ENCODE peak calls at places on chromosomes 2 and 18, in six cellular contexts. One of them, this sample, is unnamed.

GRCh38 chr18:44778788-44779187 is 98.1 kb downstream of the SETBP1 start:
- DNase-seq in WTC11: no peak
- DNase-seq in coronary artery: no peak
- DNase-seq in lower lobe of right lung: no peak
- DNase-seq in AG10803: no peak
- DNase-seq in mammary epithelial cell: no peak
- DNase-seq in this sample: no peak

GRCh38 chr2:173150087-173150486 is 74.4 kb downstream of the MAP3K20 start:
- DNase-seq in AG10803: peak
- DNase-seq in WTC11: no peak
- DNase-seq in lower lobe of right lung: no peak
- DNase-seq in mammary epithelial cell: peak
- DNase-seq in coronary artery: no peak
- DNase-seq in this sample: no peak

GRCh38 chr2:240393831-240394410 is 41.5 kb upstream of the GPC1 start:
- DNase-seq in lower lobe of right lung: no peak
- DNase-seq in WTC11: peak
- DNase-seq in coronary artery: peak
- DNase-seq in AG10803: no peak
- DNase-seq in mammary epithelial cell: no peak
- DNase-seq in this sample: no peak

GRCh38 chr2:223576873-223577272 is 25.3 kb downstream of the SCG2 start:
- DNase-seq in mammary epithelial cell: peak
- DNase-seq in WTC11: no peak
- DNase-seq in lower lobe of right lung: no peak
- DNase-seq in AG10803: peak
- DNase-seq in coronary artery: no peak
- DNase-seq in this sample: peak

GRCh38 chr2:73214120-73215035 is at the start of gene SMYD5:
- DNase-seq in lower lobe of right lung: peak
- DNase-seq in mammary epithelial cell: peak
- DNase-seq in coronary artery: peak
- DNase-seq in AG10803: peak
- DNase-seq in WTC11: peak
- DNase-seq in this sample: peak

GRCh38 chr2:221726894-221727513 is 154.9 kb upstream of the EPHA4 start:
- DNase-seq in WTC11: no peak
- DNase-seq in mammary epithelial cell: no peak
- DNase-seq in lower lobe of right lung: no peak
- DNase-seq in coronary artery: no peak
- DNase-seq in AG10803: no peak
- DNase-seq in this sample: no peak

GRCh38 chr18:617970-618504 is 21.2 kb downstream of the CLUL1 start:
- DNase-seq in WTC11: no peak
- DNase-seq in lower lobe of right lung: no peak
- DNase-seq in AG10803: no peak
- DNase-seq in coronary artery: no peak
- DNase-seq in mammary epithelial cell: no peak
- DNase-seq in this sample: no peak

GRCh38 chr2:160387558-160388262 is 105.9 kb downstream of the RBMS1 start:
- DNase-seq in WTC11: no peak
- DNase-seq in mammary epithelial cell: peak
- DNase-seq in coronary artery: peak
- DNase-seq in AG10803: peak
- DNase-seq in lower lobe of right lung: no peak
- DNase-seq in this sample: peak

GRCh38 chr18:24033644-24034412 is 19.3 kb downstream of the TTC39C start:
- DNase-seq in AG10803: no peak
- DNase-seq in lower lobe of right lung: no peak
- DNase-seq in mammary epithelial cell: no peak
- DNase-seq in WTC11: no peak
- DNase-seq in coronary artery: no peak
- DNase-seq in this sample: no peak

GRCh38 chr2:48779019-48779418 is 23.5 kb upstream of the LHCGR start:
- DNase-seq in AG10803: no peak
- DNase-seq in lower lobe of right lung: no peak
- DNase-seq in mammary epithelial cell: no peak
- DNase-seq in WTC11: no peak
- DNase-seq in coronary artery: no peak
- DNase-seq in this sample: no peak

GRCh38 chr2:2173633-2174032 is 157.4 kb downstream of the MYT1L start:
- DNase-seq in coronary artery: no peak
- DNase-seq in WTC11: no peak
- DNase-seq in AG10803: no peak
- DNase-seq in mammary epithelial cell: no peak
- DNase-seq in lower lobe of right lung: no peak
- DNase-seq in this sample: no peak

DNA sequence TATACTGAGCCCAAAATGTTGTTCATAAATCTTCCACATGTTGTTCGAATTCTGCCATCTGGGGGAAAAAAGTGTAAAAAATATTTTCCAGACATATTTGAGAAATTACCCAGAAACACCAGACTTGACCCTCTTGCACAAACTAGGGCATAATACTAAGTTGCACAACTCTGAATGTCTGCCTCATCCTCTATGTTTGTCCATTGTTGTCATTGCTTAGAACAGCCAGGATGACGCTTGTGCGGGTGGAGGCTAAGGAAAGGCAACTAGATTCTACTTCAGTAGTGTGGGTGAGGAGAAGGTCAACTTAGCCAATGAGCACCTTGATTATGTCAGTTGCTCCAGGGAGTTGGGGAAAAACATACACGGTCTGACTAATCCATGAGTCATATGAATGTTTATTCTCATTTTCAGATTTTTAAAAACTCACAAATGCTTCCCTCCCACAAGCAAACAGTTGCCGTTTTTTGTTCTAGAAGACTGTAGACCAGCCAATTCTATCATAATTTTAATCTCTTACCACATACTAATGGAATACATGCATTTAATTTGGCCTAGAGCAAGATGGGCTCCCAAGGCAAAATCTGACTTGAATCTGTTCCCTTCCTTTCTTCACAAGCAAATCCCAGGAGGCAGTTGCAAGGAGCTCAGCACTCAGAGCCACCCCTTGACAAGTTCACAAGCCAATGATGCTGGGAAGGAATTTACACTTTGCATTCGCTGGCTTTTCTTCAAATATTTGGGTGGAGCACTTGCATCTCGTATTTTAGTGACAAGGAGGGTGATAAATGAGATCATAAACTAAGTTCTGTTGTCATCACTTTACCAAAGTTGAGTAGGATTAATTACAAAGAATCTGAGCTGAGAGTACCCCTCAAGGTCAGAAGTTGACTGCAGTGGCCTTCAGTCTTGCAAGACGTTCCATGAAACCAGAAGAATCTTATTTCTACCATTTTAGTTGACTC is 163.2 kb upstream of the TWIST2 start:
- DNase-seq in mammary epithelial cell: peak
- DNase-seq in WTC11: no peak
- DNase-seq in AG10803: peak
- DNase-seq in coronary artery: no peak
- DNase-seq in lower lobe of right lung: no peak
- DNase-seq in this sample: peak
- TF ChIP-seq CTCF in mammary epithelial cell: no peak
- TF ChIP-seq CTCF in WTC11: no peak
- TF ChIP-seq CTCF in AG10803: peak
- TF ChIP-seq CTCF in coronary artery: no peak
- TF ChIP-seq CTCF in lower lobe of right lung: no peak
- TF ChIP-seq CTCF in this sample: no peak

GRCh38 chr2:135798762-135799161 is 38.2 kb downstream of the LCT start:
- DNase-seq in WTC11: no peak
- DNase-seq in mammary epithelial cell: no peak
- DNase-seq in coronary artery: no peak
- DNase-seq in lower lobe of right lung: no peak
- DNase-seq in AG10803: no peak
- DNase-seq in this sample: no peak
- TF ChIP-seq CTCF in WTC11: no peak
- TF ChIP-seq CTCF in mammary epithelial cell: peak
- TF ChIP-seq CTCF in coronary artery: no peak
- TF ChIP-seq CTCF in lower lobe of right lung: no peak
- TF ChIP-seq CTCF in AG10803: peak
- TF ChIP-seq CTCF in this sample: no peak

DNA sequence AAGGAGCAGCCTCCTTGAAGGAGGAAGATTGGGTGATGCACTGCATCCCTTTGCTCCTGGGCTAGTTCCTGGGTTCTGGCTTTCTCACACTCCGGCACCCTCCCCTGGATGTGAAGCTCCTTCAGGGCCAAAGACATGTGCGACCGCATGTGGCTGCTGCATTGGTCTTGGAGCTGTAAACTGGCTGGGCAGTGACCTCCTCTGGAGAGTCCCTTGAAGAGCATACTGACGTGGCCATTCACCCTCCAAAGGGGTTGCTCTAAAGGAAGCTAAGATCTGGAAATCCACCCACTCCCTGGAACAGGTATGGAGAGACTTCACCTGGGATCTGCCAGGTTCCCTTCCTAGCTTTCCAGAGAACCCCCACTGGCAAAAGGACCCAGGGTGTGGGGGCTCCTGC is 62.1 kb downstream of the TMEM17 start:
- DNase-seq in coronary artery: no peak
- DNase-seq in mammary epithelial cell: no peak
- DNase-seq in WTC11: no peak
- DNase-seq in lower lobe of right lung: no peak
- DNase-seq in AG10803: no peak
- DNase-seq in this sample: no peak
- TF ChIP-seq CTCF in coronary artery: no peak
- TF ChIP-seq CTCF in mammary epithelial cell: no peak
- TF ChIP-seq CTCF in WTC11: no peak
- TF ChIP-seq CTCF in lower lobe of right lung: no peak
- TF ChIP-seq CTCF in AG10803: peak
- TF ChIP-seq CTCF in this sample: no peak

GRCh38 chr18:45835057-45835634 is 9.7 kb downstream of the SIGLEC15 start:
- DNase-seq in AG10803: no peak
- DNase-seq in mammary epithelial cell: no peak
- DNase-seq in WTC11: no peak
- DNase-seq in coronary artery: no peak
- DNase-seq in lower lobe of right lung: no peak
- DNase-seq in this sample: no peak

GRCh38 chr18:45838302-45839070 is 13.0 kb downstream of the SIGLEC15 start:
- DNase-seq in lower lobe of right lung: no peak
- DNase-seq in WTC11: no peak
- DNase-seq in AG10803: no peak
- DNase-seq in mammary epithelial cell: no peak
- DNase-seq in coronary artery: no peak
- DNase-seq in this sample: no peak

GRCh38 chr18:45839415-45840395 is 14.2 kb downstream of the SIGLEC15 start:
- DNase-seq in WTC11: peak
- DNase-seq in lower lobe of right lung: no peak
- DNase-seq in coronary artery: peak
- DNase-seq in mammary epithelial cell: peak
- DNase-seq in AG10803: peak
- DNase-seq in this sample: peak

GRCh38 chr18:45836242-45837215 is 11.1 kb downstream of the SIGLEC15 start:
- DNase-seq in mammary epithelial cell: no peak
- DNase-seq in lower lobe of right lung: no peak
- DNase-seq in WTC11: no peak
- DNase-seq in coronary artery: no peak
- DNase-seq in AG10803: no peak
- DNase-seq in this sample: no peak

GRCh38 chr18:45837283-45838070 is 12.0 kb downstream of the SIGLEC15 start:
- DNase-seq in AG10803: peak
- DNase-seq in WTC11: peak
- DNase-seq in coronary artery: no peak
- DNase-seq in mammary epithelial cell: no peak
- DNase-seq in lower lobe of right lung: peak
- DNase-seq in this sample: no peak
- TF ChIP-seq CTCF in AG10803: no peak
- TF ChIP-seq CTCF in WTC11: no peak
- TF ChIP-seq CTCF in coronary artery: peak
- TF ChIP-seq CTCF in mammary epithelial cell: peak
- TF ChIP-seq CTCF in lower lobe of right lung: peak
- TF ChIP-seq CTCF in this sample: no peak

GRCh38 chr2:152456262-152456661 is 121.3 kb downstream of the FMNL2 start:
- DNase-seq in lower lobe of right lung: no peak
- DNase-seq in AG10803: peak
- DNase-seq in mammary epithelial cell: peak
- DNase-seq in coronary artery: no peak
- DNase-seq in WTC11: no peak
- DNase-seq in this sample: peak

GRCh38 chr2:152460567-152460966 is 125.6 kb downstream of the FMNL2 start:
- DNase-seq in lower lobe of right lung: no peak
- DNase-seq in WTC11: no peak
- DNase-seq in mammary epithelial cell: no peak
- DNase-seq in AG10803: no peak
- DNase-seq in coronary artery: no peak
- DNase-seq in this sample: no peak

GRCh38 chr2:152455738-152456137 is 120.8 kb downstream of the FMNL2 start:
- DNase-seq in WTC11: no peak
- DNase-seq in coronary artery: no peak
- DNase-seq in lower lobe of right lung: no peak
- DNase-seq in mammary epithelial cell: no peak
- DNase-seq in AG10803: no peak
- DNase-seq in this sample: no peak

GRCh38 chr2:152458441-152458940 is 123.5 kb downstream of the FMNL2 start:
- DNase-seq in AG10803: no peak
- DNase-seq in mammary epithelial cell: no peak
- DNase-seq in WTC11: no peak
- DNase-seq in lower lobe of right lung: no peak
- DNase-seq in coronary artery: no peak
- DNase-seq in this sample: no peak

GRCh38 chr2:152459116-152459515 is 124.1 kb downstream of the FMNL2 start:
- DNase-seq in WTC11: no peak
- DNase-seq in AG10803: no peak
- DNase-seq in coronary artery: no peak
- DNase-seq in lower lobe of right lung: no peak
- DNase-seq in mammary epithelial cell: no peak
- DNase-seq in this sample: no peak
- TF ChIP-seq CTCF in WTC11: no peak
- TF ChIP-seq CTCF in AG10803: no peak
- TF ChIP-seq CTCF in coronary artery: no peak
- TF ChIP-seq CTCF in lower lobe of right lung: no peak
- TF ChIP-seq CTCF in mammary epithelial cell: no peak
- TF ChIP-seq CTCF in this sample: no peak

DNA sequence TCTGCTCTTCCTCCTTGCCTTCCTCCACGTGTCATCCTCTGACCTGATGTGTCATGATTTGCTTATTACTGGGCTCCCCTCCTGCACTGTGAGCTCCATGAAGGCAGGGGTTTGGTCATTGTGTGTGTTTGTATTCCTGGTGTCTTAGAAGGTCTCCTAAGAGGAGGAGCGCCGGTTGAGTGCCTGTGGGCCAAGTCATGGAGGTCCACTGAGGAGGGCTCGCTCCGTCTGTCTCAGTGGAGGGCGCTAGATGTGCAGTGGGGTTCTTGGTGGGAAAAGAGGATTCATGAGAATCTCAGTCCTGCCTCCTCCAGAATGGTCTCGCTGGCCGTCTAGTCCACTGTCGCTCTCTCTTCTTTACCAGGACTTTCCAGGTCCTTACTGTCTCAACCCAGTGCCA is 100.2 kb downstream of the VWA3B start:
- DNase-seq in coronary artery: no peak
- DNase-seq in AG10803: no peak
- DNase-seq in WTC11: no peak
- DNase-seq in mammary epithelial cell: no peak
- DNase-seq in lower lobe of right lung: no peak
- DNase-seq in this sample: no peak
- TF ChIP-seq CTCF in coronary artery: no peak
- TF ChIP-seq CTCF in AG10803: no peak
- TF ChIP-seq CTCF in WTC11: no peak
- TF ChIP-seq CTCF in mammary epithelial cell: no peak
- TF ChIP-seq CTCF in lower lobe of right lung: no peak
- TF ChIP-seq CTCF in this sample: no peak

This sample was measured in MCF 10A.